ENCODE peak calls at places on chromosomes 13 and 19, in seven cellular contexts. M is activated effector memory CD4-positive, alpha-beta T cell treated with anti-CD3 and anti-CD28 coated beads, Interleukin-2, amount 50 U/mL, for 16 hours; E is bronchial epithelial cell; B is HT-29; U is left colon; P is NCI-H2081; Y is AG08395. R is an unnamed sample.

GRCh38 chr13:39250440-39250839 is 212.2 kb downstream of the NHLRC3 start:
- DNase-seq in M (no peak), E (no peak), B (no peak), U (no peak), P (no peak), Y (no peak), R (no peak)

GRCh38 chr13:36848228-36848982 is 29.4 kb downstream of the RFXAP start:
- DNase-seq in M (no peak), E (no peak), B (no peak), U (no peak), P (peak), Y (no peak), R (no peak)

GRCh38 chr13:102817241-102817640 is 18.3 kb downstream of the BIVM start:
- DNase-seq in M (no peak), E (no peak), B (no peak), U (no peak), P (no peak), Y (no peak), R (no peak)

GRCh38 chr19:39194832-39195542 is 1.8 kb upstream of the NCCRP1 start:
- DNase-seq in M (no peak), E (no peak), B (peak), U (no peak), P (peak), Y (no peak), R (no peak)

GRCh38 chr19:805600-806550 is 8.6 kb downstream of the PTBP1 start:
- DNase-seq in M (no peak), E (no peak), B (no peak), U (no peak), P (no peak), Y (no peak), R (no peak)

GRCh38 chr13:28181413-28181812 is 43.1 kb downstream of the PAN3 start:
- DNase-seq in M (no peak), E (peak), B (no peak), U (no peak), P (no peak), Y (peak), R (no peak)

GRCh38 chr19:12364391-12365093 is 941 bp downstream of the ZNF442 start:
- DNase-seq in M (peak), E (no peak), B (no peak), U (no peak), P (no peak), Y (peak), R (peak)

GRCh38 chr13:26442541-26442940 is 114.9 kb upstream of the WASF3 start:
- DNase-seq in M (no peak), E (peak), B (no peak), U (no peak), P (no peak), Y (peak), R (no peak)

GRCh38 chr13:34361528-34361927 is 543.6 kb downstream of the RFC3 start:
- DNase-seq in M (no peak), E (no peak), B (no peak), U (no peak), P (no peak), Y (peak), R (no peak)

GRCh38 chr13:26051231-26052135 is at the start of gene SHISA2:
- DNase-seq in M (peak), E (peak), B (no peak), U (no peak), P (peak), Y (peak), R (peak)

GRCh38 chr13:93079294-93079693 is 147.3 kb upstream of the GPC6 start:
- DNase-seq in M (no peak), E (peak), B (no peak), U (no peak), P (peak), Y (peak), R (no peak)

GRCh38 chr13:21984156-21984555 is 313.3 kb downstream of the FGF9 start:
- DNase-seq in M (no peak), E (no peak), B (no peak), U (no peak), P (no peak), Y (no peak), R (no peak)

GRCh38 chr19:48333467-48334384 is 8.4 kb downstream of the EMP3 start:
- DNase-seq in M (peak), E (peak), B (peak), U (peak), P (peak), Y (peak), R (peak)